ENCODE peak calls at places on chromosomes 2 and 18, in eight cellular contexts. I, S, R, X, P, C, D and Z are unnamed samples.

GRCh38 chr2:133568172-133568571 is at the start of gene NCKAP5:
- DNase-seq in I (peak), S (no peak), R (no peak), X (no peak), P (no peak), C (no peak), D (no peak), Z (peak)

GRCh38 chr2:234548720-234549420 is 52.0 kb upstream of the ARL4C start:
- DNase-seq in I (peak), S (no peak), R (no peak), X (no peak), P (no peak), C (no peak), D (no peak), Z (no peak)

GRCh38 chr18:58221060-58221725 is 177.2 kb downstream of the NEDD4L start:
- DNase-seq in I (peak), S (peak), R (peak), X (peak), P (no peak), C (peak), D (no peak), Z (peak)

GRCh38 chr2:100012575-100012974 is 129.8 kb downstream of the AFF3 start:
- DNase-seq in I (peak), S (no peak), R (no peak), X (no peak), P (no peak), C (no peak), D (no peak), Z (no peak)

GRCh38 chr2:96923810-96924774 is 54.2 kb upstream of the SEMA4C start:
- DNase-seq in I (no peak), S (no peak), R (peak), X (no peak), P (no peak), C (no peak), D (no peak), Z (no peak)

GRCh38 chr2:6784299-6784698 is 81.4 kb downstream of the CMPK2 start:
- DNase-seq in I (no peak), S (no peak), R (no peak), X (no peak), P (no peak), C (no peak), D (no peak), Z (no peak)

GRCh38 chr2:36399050-36399449 is 43.5 kb downstream of the CRIM1 start:
- DNase-seq in I (no peak), S (no peak), R (no peak), X (no peak), P (no peak), C (no peak), D (no peak), Z (no peak)

GRCh38 chr2:130819915-130820861 is 16.5 kb upstream of the ARHGEF4 start:
- DNase-seq in I (no peak), S (no peak), R (no peak), X (no peak), P (peak), C (no peak), D (no peak), Z (no peak)

GRCh38 chr18:26071725-26072124 is 18.7 kb downstream of the SS18 start:
- DNase-seq in I (no peak), S (no peak), R (no peak), X (no peak), P (no peak), C (no peak), D (no peak), Z (no peak)
- TF ChIP-seq CTCF in I (no peak), S (no peak), R (no peak), X (no peak), P (no peak), C (no peak), D (no peak), Z (no peak)

DNA sequence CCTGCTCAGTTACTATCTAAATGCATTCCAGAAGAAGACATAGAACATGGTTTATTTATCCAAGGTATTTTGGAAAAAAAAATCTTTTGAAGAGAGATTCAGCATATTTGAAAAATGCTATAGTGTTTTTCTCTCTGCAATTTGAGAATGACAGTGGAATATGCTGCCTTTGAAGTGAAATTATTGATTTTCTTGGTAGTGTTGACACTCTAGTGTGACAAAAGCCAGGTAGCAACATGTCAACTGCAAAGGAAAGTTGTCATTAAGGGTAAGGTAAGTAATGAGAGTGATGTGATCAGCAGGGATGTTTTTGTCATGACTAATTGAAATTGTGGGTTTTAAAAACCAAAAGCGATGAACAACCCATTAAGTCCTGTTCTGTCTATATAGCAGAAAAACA is 1387.1 kb upstream of the TMEFF2 start:
- DNase-seq in I (no peak), S (no peak), R (no peak), X (no peak), P (no peak), C (no peak), D (no peak), Z (no peak)
- TF ChIP-seq RAD21 in I (no peak), S (no peak), R (no peak), X (no peak), P (no peak), C (no peak), D (no peak), Z (no peak)

GRCh38 chr2:59276033-59276432 is 1034.9 kb upstream of the FANCL start:
- DNase-seq in I (no peak), S (no peak), R (peak), X (no peak), P (no peak), C (no peak), D (no peak), Z (peak)
- TF ChIP-seq CTCF in I (peak), S (peak), R (peak), X (peak), P (peak), C (peak), D (peak), Z (peak)

GRCh38 chr2:12839339-12839738 is 122.6 kb downstream of the TRIB2 start:
- DNase-seq in I (no peak), S (no peak), R (no peak), X (no peak), P (no peak), C (no peak), D (no peak), Z (no peak)
- TF ChIP-seq RAD21 in I (no peak), S (no peak), R (no peak), X (no peak), P (no peak), C (no peak), D (no peak), Z (no peak)

DNA sequence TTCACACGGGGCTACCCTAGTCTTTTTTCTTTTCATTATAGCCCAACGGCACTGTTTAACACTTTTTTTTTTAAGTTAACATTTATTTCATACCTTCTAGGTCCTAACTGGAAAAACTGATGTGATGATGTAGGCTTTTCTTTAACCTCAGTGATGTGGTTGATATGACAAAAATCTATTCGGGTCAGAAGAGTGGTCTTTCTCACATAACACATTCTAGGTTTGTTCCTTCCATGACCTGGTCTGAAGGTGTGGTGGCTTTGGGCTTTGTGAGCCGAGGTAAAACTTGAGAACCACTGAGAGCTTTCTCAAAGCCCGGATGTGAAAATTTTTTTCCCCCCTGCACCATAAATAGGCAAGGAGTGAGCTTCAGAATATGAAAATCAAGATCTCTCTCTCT is 44.2 kb downstream of the GPD2 start:
- DNase-seq in I (no peak), S (no peak), R (no peak), X (no peak), P (no peak), C (no peak), D (no peak), Z (no peak)
- TF ChIP-seq CTCF in I (no peak), S (no peak), R (no peak), X (no peak), P (no peak), C (no peak), D (no peak), Z (no peak)

GRCh38 chr2:85785027-85785822 is 31.4 kb downstream of the ATOH8 start:
- DNase-seq in I (peak), S (no peak), R (no peak), X (no peak), P (no peak), C (no peak), D (no peak), Z (no peak)
- TF ChIP-seq RAD21 in I (no peak), S (no peak), R (no peak), X (no peak), P (no peak), C (no peak), D (no peak), Z (no peak)

GRCh38 chr2:170671079-170671478 is 44.1 kb upstream of the SP5 start:
- DNase-seq in I (no peak), S (no peak), R (no peak), X (no peak), P (no peak), C (no peak), D (no peak), Z (no peak)
- TF ChIP-seq CTCF in I (no peak), S (no peak), R (no peak), X (no peak), P (no peak), C (no peak), D (no peak), Z (no peak)

GRCh38 chr2:62163834-62164233 is 32.1 kb upstream of the B3GNT2 start:
- DNase-seq in I (no peak), S (no peak), R (no peak), X (no peak), P (no peak), C (no peak), D (no peak), Z (no peak)

GRCh38 chr2:62158444-62159121 is 37.3 kb upstream of the B3GNT2 start:
- DNase-seq in I (no peak), S (no peak), R (no peak), X (no peak), P (no peak), C (no peak), D (no peak), Z (no peak)

GRCh38 chr2:62163106-62163831 is 32.6 kb upstream of the B3GNT2 start:
- DNase-seq in I (no peak), S (no peak), R (peak), X (no peak), P (no peak), C (no peak), D (no peak), Z (no peak)
- TF ChIP-seq RAD21 in I (no peak), S (no peak), R (no peak), X (no peak), P (no peak), C (no peak), D (no peak), Z (no peak)

DNA sequence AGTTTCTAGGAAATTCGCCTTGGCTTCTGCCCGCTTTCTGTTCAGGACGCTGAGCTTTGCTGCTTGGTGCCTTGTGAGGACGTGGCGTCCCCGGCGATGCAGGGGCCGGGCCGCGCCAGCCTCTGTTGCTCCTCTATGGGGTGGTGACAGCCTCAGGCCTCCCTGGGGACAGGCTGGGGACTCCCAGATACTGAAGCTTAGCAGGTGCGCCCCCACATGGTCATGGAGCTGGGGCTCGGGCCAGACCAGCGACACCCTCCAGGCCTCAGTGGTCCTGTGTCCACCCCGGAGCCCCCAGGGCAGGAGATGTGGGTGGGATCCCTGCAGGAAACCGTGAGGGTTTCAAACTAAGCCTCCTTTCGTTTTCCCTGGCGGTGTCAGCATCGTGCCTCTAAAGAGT is 29.2 kb downstream of the KCNG2 start:
- DNase-seq in I (no peak), S (no peak), R (no peak), X (no peak), P (no peak), C (no peak), D (no peak), Z (no peak)
- TF ChIP-seq CTCF in I (no peak), S (peak), R (no peak), X (peak), P (no peak), C (peak), D (peak), Z (no peak)

DNA sequence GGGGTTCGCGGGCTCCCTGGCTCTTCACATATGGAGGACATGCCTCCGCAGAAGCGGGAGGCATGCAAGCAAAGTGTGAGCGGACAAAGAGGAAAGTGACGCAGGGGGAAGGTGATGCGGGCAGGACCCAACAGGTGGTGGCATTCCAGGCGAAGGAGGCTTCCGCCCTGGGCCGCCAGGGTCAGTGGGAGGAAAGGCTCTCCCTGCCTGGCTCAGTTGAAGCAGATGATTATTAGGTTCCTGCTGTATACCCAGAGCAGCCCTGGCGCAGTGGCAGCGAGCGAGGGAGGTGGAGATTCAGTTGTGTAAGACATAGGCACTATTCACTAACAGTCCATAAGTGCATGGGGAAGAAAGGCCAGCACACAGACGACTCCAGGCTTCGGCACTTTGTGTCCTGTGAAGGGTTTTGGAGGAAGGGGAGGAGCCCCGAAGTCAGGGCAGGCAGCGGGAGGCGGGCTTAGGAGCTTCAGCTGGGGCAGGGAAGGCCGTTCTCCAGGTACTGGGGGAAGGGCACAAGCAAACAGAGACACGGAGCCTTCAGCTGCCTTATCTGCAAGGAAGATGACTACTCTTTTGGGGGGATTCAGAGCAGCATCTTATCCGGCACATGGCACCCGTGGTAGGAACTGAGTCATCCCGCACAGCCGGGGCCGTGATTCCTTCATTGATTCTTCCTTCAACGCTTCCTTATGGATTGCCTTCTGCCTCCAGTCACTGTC is 89.8 kb downstream of the TGOLN2 start:
- DNase-seq in I (no peak), S (no peak), R (no peak), X (peak), P (no peak), C (no peak), D (no peak), Z (no peak)
- TF ChIP-seq RAD21 in I (no peak), S (no peak), R (no peak), X (peak), P (no peak), C (no peak), D (no peak), Z (no peak)